ENCODE peak calls at places on chromosome 22, in five cellular contexts. One of them, this sample, is unnamed.

GRCh38 chr22:20422965-20423635 is 14.5 kb downstream of the SCARF2 start:
- DNase-seq in T47D: no peak
- DNase-seq in naive B cell: no peak
- DNase-seq in choroid plexus epithelial cell: no peak
- DNase-seq in psoas muscle: peak; percentile 73
- DNase-seq in this sample: peak; percentile 84

GRCh38 chr22:48846200-48846599 is 981.5 kb downstream of the BRD1 start:
- DNase-seq in T47D: no peak
- DNase-seq in naive B cell: no peak
- DNase-seq in choroid plexus epithelial cell: no peak
- DNase-seq in psoas muscle: no peak
- DNase-seq in this sample: no peak

GRCh38 chr22:46795140-46795539 is 32.7 kb downstream of the TBC1D22A start:
- DNase-seq in T47D: no peak
- DNase-seq in naive B cell: no peak
- DNase-seq in choroid plexus epithelial cell: no peak
- DNase-seq in psoas muscle: no peak
- DNase-seq in this sample: no peak

GRCh38 chr22:31093956-31094622 is 13.0 kb downstream of the SMTN start:
- DNase-seq in T47D: peak; percentile 3
- DNase-seq in naive B cell: no peak
- DNase-seq in choroid plexus epithelial cell: no peak
- DNase-seq in psoas muscle: peak; percentile 54
- DNase-seq in this sample: peak; percentile 52

GRCh38 chr22:30235687-30236170 is 10.8 kb downstream of the LIF start:
- DNase-seq in T47D: no peak
- DNase-seq in naive B cell: no peak
- DNase-seq in choroid plexus epithelial cell: peak; percentile 96
- DNase-seq in psoas muscle: no peak
- DNase-seq in this sample: no peak

GRCh38 chr22:37235897-37236607 is 8.0 kb downstream of the RAC2 start:
- DNase-seq in T47D: no peak
- DNase-seq in naive B cell: no peak
- DNase-seq in choroid plexus epithelial cell: no peak
- DNase-seq in psoas muscle: no peak
- DNase-seq in this sample: no peak

GRCh38 chr22:23910496-23911190 is 16.5 kb downstream of the MIF start:
- DNase-seq in T47D: no peak
- DNase-seq in naive B cell: no peak
- DNase-seq in choroid plexus epithelial cell: no peak
- DNase-seq in psoas muscle: no peak
- DNase-seq in this sample: no peak

GRCh38 chr22:49705216-49705600 is 122.5 kb downstream of the BRD1 start:
- DNase-seq in T47D: no peak
- DNase-seq in naive B cell: no peak
- DNase-seq in choroid plexus epithelial cell: no peak
- DNase-seq in psoas muscle: no peak
- DNase-seq in this sample: no peak

GRCh38 chr22:49565516-49565855 is 262.2 kb downstream of the BRD1 start:
- DNase-seq in T47D: no peak
- DNase-seq in naive B cell: no peak
- DNase-seq in choroid plexus epithelial cell: no peak
- DNase-seq in psoas muscle: no peak
- DNase-seq in this sample: no peak

GRCh38 chr22:22342697-22343602 is 98.4 kb downstream of the VPREB1 start:
- DNase-seq in T47D: peak; percentile 29
- DNase-seq in naive B cell: peak; percentile 56
- DNase-seq in choroid plexus epithelial cell: peak; percentile 45
- DNase-seq in psoas muscle: no peak
- DNase-seq in this sample: no peak

GRCh38 chr22:21881841-21882753 is 14.7 kb upstream of the MAPK1 start:
- DNase-seq in T47D: no peak
- DNase-seq in naive B cell: no peak
- DNase-seq in choroid plexus epithelial cell: no peak
- DNase-seq in psoas muscle: no peak
- DNase-seq in this sample: no peak

GRCh38 chr22:40991298-40991697 is 40.1 kb downstream of the RBX1 start:
- DNase-seq in T47D: no peak
- DNase-seq in naive B cell: no peak
- DNase-seq in choroid plexus epithelial cell: no peak
- DNase-seq in psoas muscle: no peak
- DNase-seq in this sample: no peak

GRCh38 chr22:48490513-48491411 is 1336.9 kb downstream of the BRD1 start:
- DNase-seq in T47D: no peak
- DNase-seq in naive B cell: no peak
- DNase-seq in choroid plexus epithelial cell: no peak
- DNase-seq in psoas muscle: no peak
- DNase-seq in this sample: no peak

GRCh38 chr22:27223317-27224177 is 566.2 kb downstream of the MIAT start:
- DNase-seq in T47D: no peak
- DNase-seq in naive B cell: no peak
- DNase-seq in choroid plexus epithelial cell: peak; percentile 87
- DNase-seq in psoas muscle: no peak
- DNase-seq in this sample: no peak

GRCh38 chr22:32127904-32128303 is 31.2 kb downstream of the C22orf42 start:
- DNase-seq in T47D: no peak
- DNase-seq in naive B cell: no peak
- DNase-seq in choroid plexus epithelial cell: no peak
- DNase-seq in psoas muscle: no peak
- DNase-seq in this sample: no peak

GRCh38 chr22:49101225-49101624 is 726.4 kb downstream of the BRD1 start:
- DNase-seq in T47D: no peak
- DNase-seq in naive B cell: no peak
- DNase-seq in choroid plexus epithelial cell: no peak
- DNase-seq in psoas muscle: no peak
- DNase-seq in this sample: no peak

GRCh38 chr22:37569921-37570660 is 9.8 kb downstream of the LGALS2 start:
- DNase-seq in T47D: no peak
- DNase-seq in naive B cell: no peak
- DNase-seq in choroid plexus epithelial cell: no peak
- DNase-seq in psoas muscle: no peak
- DNase-seq in this sample: no peak

GRCh38 chr22:32897400-32897799 is 95.9 kb downstream of the TIMP3 start:
- DNase-seq in T47D: no peak
- DNase-seq in naive B cell: no peak
- DNase-seq in choroid plexus epithelial cell: peak; percentile 57
- DNase-seq in psoas muscle: no peak
- DNase-seq in this sample: no peak

GRCh38 chr22:26404851-26405357 is 24.2 kb upstream of the ASPHD2 start:
- DNase-seq in T47D: no peak
- DNase-seq in naive B cell: peak; percentile 15
- DNase-seq in choroid plexus epithelial cell: no peak
- DNase-seq in psoas muscle: no peak
- DNase-seq in this sample: no peak

GRCh38 chr22:46763051-46763705 is 728 bp downstream of the TBC1D22A start:
- DNase-seq in T47D: no peak
- DNase-seq in naive B cell: peak; percentile 79
- DNase-seq in choroid plexus epithelial cell: peak; percentile 93
- DNase-seq in psoas muscle: peak; percentile 46
- DNase-seq in this sample: no peak